ENCODE peak calls at places on chromosomes 12 and 14, in six cellular contexts. M is GM03348, T is pancreas, R is NCI-H1436, I is cardiac fibroblast, Z is SW480. O is an unnamed sample.

GRCh38 chr14:47626151-47627035 is 49.0 kb downstream of the MDGA2 start:
- DNase-seq in R (peak; percentile 20), M (no peak), T (no peak), I (no peak), Z (no peak), O (no peak)

GRCh38 chr14:96567289-96567899 is 65.2 kb downstream of the PAPOLA start:
- DNase-seq in I (peak; percentile 60), T (no peak), M (peak; percentile 31), Z (peak; percentile 30), R (no peak), O (no peak)

GRCh38 chr12:44227601-44228000 is 391.7 kb downstream of the TMEM117 start:
- DNase-seq in M (no peak), R (no peak), Z (no peak), I (no peak), T (no peak), O (no peak)

GRCh38 chr12:124727244-124727673 is 136.4 kb downstream of the SCARB1 start:
- DNase-seq in R (no peak), I (peak; percentile 56), T (peak; percentile 73), M (peak; percentile 74), Z (peak; percentile 68), O (peak; percentile 97)

GRCh38 chr12:94242871-94243270 is 94.5 kb downstream of the PLXNC1 start:
- DNase-seq in R (no peak), M (no peak), Z (no peak), T (no peak), I (no peak), O (no peak)

GRCh38 chr14:63707216-63707615 is 20.6 kb downstream of the SGPP1 start:
- DNase-seq in T (no peak), Z (no peak), M (no peak), R (no peak), I (no peak), O (no peak)

GRCh38 chr12:125033296-125033695 is 31.9 kb upstream of the AACS start:
- DNase-seq in T (no peak), R (no peak), I (no peak), Z (no peak), M (no peak), O (no peak)

GRCh38 chr14:102907980-102908730 is 14.3 kb upstream of the AMN start:
- DNase-seq in T (no peak), R (no peak), I (no peak), M (no peak), Z (no peak), O (no peak)

GRCh38 chr12:112858776-112859175 is 48.0 kb upstream of the OAS1 start:
- DNase-seq in M (no peak), Z (no peak), R (peak; percentile 21), I (no peak), T (no peak), O (no peak)